ENCODE peak calls at places on chromosomes 7 and 10, in four cellular contexts. B is stimulated activated CD4-positive, alpha-beta T cell treated with anti-CD3 and anti-CD28 coated beads, Interleukin-2, amount 100 ng/mL, for 48 hours; P is IMR-90; M is Right ventricle myocardium superior. J is an unnamed sample.
A peak's percentile ranks its signal among the peaks of the same experiment; 100 is the strongest.

GRCh38 chr7:93715234-93715633 is 140.7 kb upstream of the CALCR start:
- DNase-seq in B (peak; percentile 9), P (peak; percentile 39), M (peak; percentile 68), J (peak; percentile 26)

GRCh38 chr7:74429153-74429747 is 24.5 kb upstream of the GTF2IRD1 start:
- DNase-seq in B (no peak), P (peak; percentile 75), M (no peak), J (no peak)

GRCh38 chr10:30387646-30388243 is 38.7 kb upstream of the MTPAP start:
- DNase-seq in B (no peak), P (no peak), M (no peak), J (no peak)

GRCh38 chr7:120760050-120760449 is 97.9 kb downstream of the TSPAN12 start:
- DNase-seq in B (no peak), P (no peak), M (no peak), J (no peak)

GRCh38 chr10:45061982-45062381 is 61.3 kb downstream of the ZNF22 start:
- DNase-seq in B (no peak), P (no peak), M (no peak), J (no peak)

GRCh38 chr10:34249634-34250033 is 565.5 kb downstream of the PARD3 start:
- DNase-seq in B (no peak), P (no peak), M (no peak), J (no peak)

GRCh38 chr7:80835251-80835650 is 83.6 kb downstream of the SEMA3C start:
- DNase-seq in B (no peak), P (no peak), M (no peak), J (no peak)

GRCh38 chr7:117274951-117275350 is 47.9 kb downstream of the WNT2 start:
- DNase-seq in B (no peak), P (peak; percentile 36), M (no peak), J (no peak)

GRCh38 chr10:131736321-131736980 is 164.4 kb upstream of the PPP2R2D start:
- DNase-seq in B (no peak), P (no peak), M (no peak), J (no peak)

GRCh38 chr7:131076032-131076431 is 251.6 kb upstream of the MKLN1 start:
- DNase-seq in B (no peak), P (peak; percentile 92), M (no peak), J (no peak)

GRCh38 chr7:125279956-125280355 is 350.3 kb upstream of the POT1 start:
- DNase-seq in B (no peak), P (no peak), M (no peak), J (no peak)

GRCh38 chr7:89247207-89247606 is 451.7 kb upstream of the TEX47 start:
- DNase-seq in B (no peak), P (no peak), M (no peak), J (no peak)

GRCh38 chr7:127900116-127900515 is 131.1 kb downstream of the LRRC4 start:
- DNase-seq in B (no peak), P (no peak), M (no peak), J (no peak)

GRCh38 chr7:99267530-99268360 is 4.9 kb upstream of the MYH16 start:
- DNase-seq in B (no peak), P (peak; percentile 94), M (no peak), J (no peak)

GRCh38 chr7:106774768-106775551 is 90.1 kb upstream of the PIK3CG start:
- DNase-seq in B (no peak), P (peak; percentile 27), M (no peak), J (no peak)

GRCh38 chr10:69663548-69663947 is 33.5 kb downstream of the FAM241B start:
- DNase-seq in B (no peak), P (no peak), M (no peak), J (no peak)

GRCh38 chr7:11706666-11707605 is 125.1 kb downstream of the THSD7A start:
- DNase-seq in B (no peak), P (no peak), M (no peak), J (no peak)

GRCh38 chr7:107865956-107866775 is 24.8 kb upstream of the DLD start:
- DNase-seq in B (no peak), P (no peak), M (no peak), J (no peak)

GRCh38 chr7:67359900-67360299 is 363.3 kb downstream of the TYW1 start:
- DNase-seq in B (no peak), P (no peak), M (no peak), J (no peak)

GRCh38 chr10:122852261-122852660 is 6.6 kb upstream of the CUZD1 start:
- DNase-seq in B (no peak), P (no peak), M (no peak), J (no peak)

GRCh38 chr7:132656846-132657776 is 80.8 kb upstream of the PLXNA4 start:
- DNase-seq in B (no peak), P (peak; percentile 2), M (no peak), J (no peak)

GRCh38 chr7:137967143-137968018 is 34.5 kb downstream of the CREB3L2 start:
- DNase-seq in B (no peak), P (peak; percentile 80), M (no peak), J (no peak)

GRCh38 chr10:132164801-132165278 is 21.9 kb upstream of the DPYSL4 start:
- DNase-seq in B (no peak), P (no peak), M (peak; percentile 34), J (no peak)

GRCh38 chr10:94571528-94571927 is 25.9 kb downstream of the HELLS start:
- DNase-seq in B (no peak), P (peak; percentile 58), M (no peak), J (no peak)

GRCh38 chr7:88835147-88835728 is 39.7 kb upstream of the TEX47 start:
- DNase-seq in B (no peak), P (no peak), M (no peak), J (no peak)

GRCh38 chr10:85603167-85603940 is 763.2 kb downstream of the GRID1 start:
- DNase-seq in B (no peak), P (no peak), M (no peak), J (no peak)

GRCh38 chr7:15625456-15625855 is 61.0 kb downstream of the MEOX2 start:
- DNase-seq in B (no peak), P (no peak), M (no peak), J (no peak)

GRCh38 chr10:124249812-124250432 is 156.5 kb upstream of the CHST15 start:
- DNase-seq in B (no peak), P (no peak), M (no peak), J (no peak)

GRCh38 chr7:116731737-116732335 is 59.8 kb downstream of the MET start:
- DNase-seq in B (no peak), P (no peak), M (no peak), J (no peak)

GRCh38 chr7:19442016-19442785 is 266.6 kb downstream of the POLR1F start:
- DNase-seq in B (no peak), P (peak; percentile 75), M (no peak), J (no peak)

GRCh38 chr7:106073701-106074100 is 38.4 kb downstream of the SYPL1 start:
- DNase-seq in B (no peak), P (no peak), M (no peak), J (no peak)

GRCh38 chr7:90836937-90837336 is 240.8 kb downstream of the CDK14 start:
- DNase-seq in B (no peak), P (no peak), M (no peak), J (no peak)

J was measured in left ventricle myocardium inferior.